ENCODE peak calls at places on chromosome 22, in nine cellular contexts. D, J, S, A, G, H, U, Y and N are unnamed samples.

GRCh38 chr22:45129703-45130524 is 33.8 kb upstream of the NUP50 start:
- DNase-seq in D (no peak), J (no peak), S (no peak), A (no peak), G (no peak), H (no peak), U (no peak), Y (no peak), N (no peak)

GRCh38 chr22:37008365-37008764 is 10.9 kb downstream of the TST start:
- DNase-seq in D (no peak), J (no peak), S (no peak), A (no peak), G (no peak), H (no peak), U (no peak), Y (no peak), N (no peak)

GRCh38 chr22:48366591-48366990 is 1461.1 kb downstream of the BRD1 start:
- DNase-seq in D (no peak), J (no peak), S (peak; percentile 33), A (no peak), G (no peak), H (no peak), U (no peak), Y (peak; percentile 68), N (peak; percentile 3)

GRCh38 chr22:24068717-24069116 is 57.6 kb downstream of the CABIN1 start:
- DNase-seq in D (no peak), J (no peak), S (peak; percentile 66), A (no peak), G (no peak), H (no peak), U (no peak), Y (no peak), N (no peak)

GRCh38 chr22:48045369-48045768 is 1282.9 kb downstream of the TBC1D22A start:
- DNase-seq in D (no peak), J (peak; percentile 66), S (no peak), A (no peak), G (peak; percentile 64), H (no peak), U (no peak), Y (no peak), N (peak; percentile 48)

GRCh38 chr22:39456262-39457046 is at the start of gene MGAT3:
- DNase-seq in D (no peak), J (no peak), S (no peak), A (no peak), G (no peak), H (no peak), U (no peak), Y (no peak), N (no peak)

GRCh38 chr22:31154975-31155374 is 5.0 kb upstream of the RNF185 start:
- DNase-seq in D (no peak), J (no peak), S (no peak), A (no peak), G (no peak), H (no peak), U (no peak), Y (no peak), N (no peak)

GRCh38 chr22:41245917-41246499 is 5.3 kb upstream of the CHADL start:
- DNase-seq in D (no peak), J (no peak), S (no peak), A (no peak), G (no peak), H (no peak), U (no peak), Y (no peak), N (no peak)

GRCh38 chr22:37803195-37803635 is 4.5 kb upstream of the GCAT start:
- DNase-seq in D (no peak), J (no peak), S (no peak), A (no peak), G (no peak), H (no peak), U (no peak), Y (no peak), N (no peak)

GRCh38 chr22:23527971-23528740 is 51.9 kb downstream of the IGLL1 start:
- DNase-seq in D (no peak), J (no peak), S (peak; percentile 55), A (no peak), G (no peak), H (no peak), U (no peak), Y (peak; percentile 65), N (no peak)

GRCh38 chr22:43213066-43213465 is 26.1 kb upstream of the TTLL12 start:
- DNase-seq in D (no peak), J (no peak), S (no peak), A (no peak), G (no peak), H (no peak), U (no peak), Y (no peak), N (no peak)

GRCh38 chr22:42296381-42296853 is 26.0 kb upstream of the TCF20 start:
- DNase-seq in D (no peak), J (no peak), S (peak; percentile 75), A (no peak), G (no peak), H (no peak), U (no peak), Y (no peak), N (peak; percentile 50)

GRCh38 chr22:33923033-33923432 is 2.8 kb upstream of the LARGE1 start:
- DNase-seq in D (no peak), J (no peak), S (no peak), A (no peak), G (no peak), H (no peak), U (no peak), Y (no peak), N (no peak)

GRCh38 chr22:24156146-24156914 is 25.0 kb upstream of the SUSD2 start:
- DNase-seq in D (no peak), J (peak; percentile 84), S (no peak), A (no peak), G (no peak), H (no peak), U (no peak), Y (no peak), N (peak; percentile 54)

GRCh38 chr22:40720538-40721256 is 41.4 kb downstream of the MCHR1 start:
- DNase-seq in D (no peak), J (no peak), S (no peak), A (no peak), G (no peak), H (no peak), U (no peak), Y (no peak), N (no peak)

GRCh38 chr22:26670459-26670858 is 13.1 kb downstream of the MIAT start:
- DNase-seq in D (no peak), J (no peak), S (no peak), A (no peak), G (no peak), H (no peak), U (no peak), Y (no peak), N (no peak)

GRCh38 chr22:46287873-46288751 is 8.6 kb upstream of the GTSE1 start:
- DNase-seq in D (no peak), J (peak; percentile 94), S (no peak), A (no peak), G (peak; percentile 38), H (no peak), U (no peak), Y (no peak), N (peak; percentile 66)

GRCh38 chr22:40434745-40435144 is 64.4 kb downstream of the SGSM3 start:
- DNase-seq in D (no peak), J (no peak), S (no peak), A (no peak), G (no peak), H (no peak), U (no peak), Y (no peak), N (no peak)

GRCh38 chr22:47237890-47238480 is 475.5 kb downstream of the TBC1D22A start:
- DNase-seq in D (no peak), J (no peak), S (no peak), A (no peak), G (no peak), H (no peak), U (no peak), Y (no peak), N (no peak)

DNA sequence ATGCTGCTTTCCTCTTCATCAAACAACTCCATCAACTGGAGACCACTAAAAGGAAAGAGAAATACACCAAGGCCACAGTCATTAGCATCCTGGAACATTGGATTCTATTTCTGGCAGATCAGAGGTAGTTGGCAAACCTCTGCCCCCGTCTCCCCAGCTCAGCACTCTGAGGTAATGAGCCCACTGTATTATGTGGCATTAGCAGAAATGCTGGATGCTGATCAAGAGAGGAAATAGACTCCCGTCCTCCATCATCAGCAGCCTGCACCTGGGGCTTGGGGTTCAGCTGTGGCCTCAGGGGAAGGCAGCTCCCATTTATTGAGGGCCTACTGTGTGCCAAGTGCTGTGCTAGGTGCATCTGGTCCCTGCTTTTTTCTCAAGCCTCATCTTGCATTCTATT is 8.9 kb upstream of the RASD2 start:
- DNase-seq in D (no peak), J (no peak), S (no peak), A (no peak), G (no peak), H (no peak), U (no peak), Y (no peak), N (no peak)
- TF ChIP-seq POLR2AphosphoS5 in D (no peak), J (no peak), S (no peak), A (no peak), G (no peak), H (no peak), U (no peak), Y (no peak), N (no peak)

DNA sequence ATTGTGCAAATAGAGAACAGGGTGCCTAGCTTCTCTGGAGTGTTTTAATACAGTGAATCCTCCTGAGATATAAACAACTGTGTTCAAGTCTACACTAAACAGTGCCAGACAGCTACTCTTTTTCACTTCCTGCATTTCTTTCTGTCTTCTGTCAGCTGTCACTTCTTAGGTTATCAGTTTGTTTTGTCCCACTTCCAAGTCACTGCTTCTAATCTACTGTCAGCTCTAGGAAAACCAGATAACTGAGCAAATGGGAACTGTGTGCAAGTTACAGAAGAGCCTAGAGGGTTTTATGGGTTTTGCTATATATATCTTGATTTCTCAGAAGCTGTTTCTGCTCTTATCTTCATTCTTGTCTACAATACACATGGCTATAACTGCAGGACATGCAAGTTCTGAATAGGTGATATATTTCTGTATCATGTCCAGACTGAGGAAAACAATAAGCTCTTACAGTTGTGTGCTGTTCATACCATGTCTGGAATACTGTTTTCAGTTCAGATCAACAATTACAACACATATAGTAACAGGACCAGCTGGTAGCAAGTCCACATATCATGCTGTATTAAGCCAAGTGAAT is 5.8 kb downstream of the PITPNB start:
- DNase-seq in D (no peak), J (no peak), S (no peak), A (no peak), G (no peak), H (no peak), U (no peak), Y (no peak), N (no peak)
- TF ChIP-seq POLR2AphosphoS5 in D (no peak), J (no peak), S (peak; percentile 50), A (no peak), G (no peak), H (peak; percentile 28), U (no peak), Y (no peak), N (no peak)

GRCh38 chr22:29167032-29167911 is 38.4 kb upstream of the EMID1 start:
- DNase-seq in D (no peak), J (peak; percentile 78), S (peak; percentile 41), A (no peak), G (peak; percentile 100), H (no peak), U (no peak), Y (no peak), N (no peak)
- TF ChIP-seq POLR2AphosphoS5 in D (no peak), J (no peak), S (no peak), A (no peak), G (peak; percentile 61), H (no peak), U (no peak), Y (no peak), N (no peak)

GRCh38 chr22:50704510-50705218 is 32.0 kb downstream of the SHANK3 start:
- DNase-seq in D (no peak), J (no peak), S (peak; percentile 57), A (no peak), G (no peak), H (no peak), U (no peak), Y (peak; percentile 74), N (no peak)
- TF ChIP-seq POLR2AphosphoS5 in D (no peak), J (no peak), S (no peak), A (no peak), G (no peak), H (no peak), U (no peak), Y (no peak), N (no peak)